ENCODE peak calls at places on chromosomes 6 and 20, in eight cellular contexts. Z is stimulated activated CD8-positive, alpha-beta memory T cell treated with anti-CD3 and anti-CD28 coated beads, Interleukin-15, amount 100 ng/mL, for 1 hour; E is tibial nerve; R is stimulated activated CD4-positive, alpha-beta T cell treated with anti-CD3 and anti-CD28 coated beads, Interleukin-1b, Interleukin-23, amount 100 ng/mL, for 4 hours; Q is aorta; U is mucosa of gallbladder; B is upper lobe of right lung; W is left lung. I is an unnamed sample.

GRCh38 chr6:36947570-36948351 is 6.8 kb upstream of the PI16 start:
- DNase-seq in B (peak), Q (peak), E (no peak), U (no peak), R (no peak), Z (no peak), W (no peak), I (no peak)

GRCh38 chr20:61589055-61589385 is 337.0 kb downstream of the CDH4 start:
- DNase-seq in B (no peak), E (no peak), Z (no peak), Q (no peak), U (no peak), R (no peak), W (no peak), I (no peak)

GRCh38 chr20:44780226-44780625 is 30.1 kb downstream of the RIMS4 start:
- DNase-seq in R (peak), B (no peak), Q (peak), U (peak), E (no peak), Z (no peak), W (no peak), I (no peak)

GRCh38 chr20:34891166-34892062 is 15.0 kb downstream of the ACSS2 start:
- DNase-seq in W (no peak), Q (no peak), B (no peak), R (no peak), U (no peak), E (no peak), Z (no peak), I (no peak)

GRCh38 chr20:48734104-48734749 is 93.6 kb downstream of the PREX1 start:
- DNase-seq in E (no peak), R (no peak), Z (no peak), Q (peak), W (no peak), U (no peak), B (no peak), I (no peak)

GRCh38 chr20:9460518-9460917 is 53.9 kb upstream of the LAMP5 start:
- DNase-seq in U (no peak), E (no peak), B (no peak), W (no peak), Q (no peak), Z (no peak), R (no peak), I (no peak)

GRCh38 chr6:137170266-137171052 is 3.0 kb downstream of the IL22RA2 start:
- DNase-seq in B (no peak), W (no peak), Q (no peak), U (no peak), R (no peak), Z (no peak), E (no peak), I (no peak)

GRCh38 chr6:39812853-39813533 is 20.8 kb downstream of the DAAM2 start:
- DNase-seq in W (no peak), B (no peak), Q (no peak), R (no peak), U (no peak), Z (no peak), E (peak), I (no peak)

GRCh38 chr20:47146703-47147102 is 209.8 kb downstream of the ZMYND8 start:
- DNase-seq in Z (no peak), U (no peak), E (no peak), B (no peak), W (no peak), R (no peak), Q (no peak), I (no peak)

GRCh38 chr6:150895898-150896632 is 30.6 kb downstream of the MTHFD1L start:
- DNase-seq in B (no peak), E (no peak), W (no peak), R (no peak), U (no peak), Z (no peak), Q (no peak), I (no peak)

GRCh38 chr6:43205849-43206248 is 23.4 kb downstream of the DNPH1 start:
- DNase-seq in U (no peak), R (no peak), E (no peak), W (no peak), Z (no peak), Q (peak), B (peak), I (no peak)

GRCh38 chr20:35568645-35569044 is 26.8 kb downstream of the ERGIC3 start:
- DNase-seq in Q (peak), Z (no peak), E (no peak), W (peak), R (no peak), B (peak), U (no peak), I (no peak)

GRCh38 chr20:38628580-38629470 is 27.2 kb downstream of the ARHGAP40 start:
- DNase-seq in Q (no peak), R (no peak), Z (no peak), E (no peak), B (no peak), U (no peak), W (no peak), I (no peak)

GRCh38 chr20:910840-911770 is 5.0 kb downstream of the ANGPT4 start:
- DNase-seq in U (no peak), Z (no peak), E (peak), W (no peak), Q (peak), R (no peak), B (no peak), I (no peak)

GRCh38 chr6:104301921-104302320 is 557.8 kb downstream of the HACE1 start:
- DNase-seq in B (no peak), E (no peak), Q (no peak), W (no peak), U (no peak), R (no peak), Z (no peak), I (no peak)

GRCh38 chr20:42097741-42098140 is 479.6 kb upstream of the CHD6 start:
- DNase-seq in R (no peak), E (no peak), Z (no peak), B (no peak), U (no peak), Q (no peak), W (no peak), I (no peak)

GRCh38 chr6:4342407-4343137 is 207.2 kb upstream of the ECI2 start:
- DNase-seq in E (no peak), R (no peak), Z (no peak), B (no peak), Q (no peak), W (no peak), U (no peak), I (no peak)

GRCh38 chr6:43886067-43886461 is 116.1 kb downstream of the VEGFA start:
- DNase-seq in R (no peak), Z (no peak), U (no peak), Q (no peak), E (no peak), B (no peak), W (peak), I (no peak)

GRCh38 chr6:34581561-34581920 is 25.4 kb upstream of the SPDEF start:
- DNase-seq in U (no peak), Q (peak), B (peak), Z (no peak), E (no peak), W (no peak), R (no peak), I (no peak)

GRCh38 chr6:168216741-168217140 is 102.8 kb downstream of the DACT2 start:
- DNase-seq in Q (peak), B (no peak), Z (no peak), U (no peak), E (no peak), W (no peak), R (no peak), I (no peak)

GRCh38 chr6:104682722-104683643 is 176.7 kb downstream of the HACE1 start:
- DNase-seq in B (peak), Q (peak), U (peak), Z (peak), E (no peak), W (peak), R (peak), I (peak)

GRCh38 chr20:33993800-33994623 is at the start of gene RALY:
- DNase-seq in U (peak), Q (peak), E (peak), B (peak), W (peak), Z (peak), R (peak), I (peak)

GRCh38 chr6:29729774-29730328 is 6.6 kb downstream of the HLA-F start:
- DNase-seq in Q (no peak), R (no peak), W (no peak), E (no peak), B (no peak), U (no peak), Z (no peak), I (no peak)

GRCh38 chr6:37171141-37171969 is 1.4 kb downstream of the PIM1 start:
- DNase-seq in U (peak), Z (no peak), R (peak), W (peak), E (peak), B (peak), Q (peak), I (peak)

GRCh38 chr6:134074151-134074712 is 21.8 kb upstream of the SLC2A12 start:
- DNase-seq in Q (no peak), E (no peak), R (no peak), U (no peak), B (no peak), W (no peak), Z (no peak), I (no peak)

GRCh38 chr6:148716811-148717210 is 30.0 kb upstream of the UST start:
- DNase-seq in U (no peak), W (no peak), Z (no peak), E (no peak), B (no peak), Q (no peak), R (no peak), I (no peak)

GRCh38 chr20:45229264-45230056 is 8.3 kb downstream of the SEMG2 start:
- DNase-seq in B (peak), Z (no peak), Q (no peak), R (peak), U (peak), W (peak), E (no peak), I (no peak)

GRCh38 chr20:35603695-35604443 is 11.8 kb upstream of the SPAG4 start:
- DNase-seq in R (no peak), U (no peak), E (no peak), B (peak), Z (no peak), W (no peak), Q (peak), I (no peak)

GRCh38 chr6:39493174-39493573 is 170.7 kb upstream of the KCNK16 start:
- DNase-seq in R (no peak), Z (no peak), U (no peak), Q (no peak), E (no peak), W (no peak), B (no peak), I (no peak)

GRCh38 chr20:49559411-49560081 is 8.4 kb downstream of the PTGIS start:
- DNase-seq in E (no peak), B (no peak), W (no peak), Z (no peak), U (no peak), Q (no peak), R (no peak), I (no peak)

GRCh38 chr6:108587258-108588059 is 26.7 kb downstream of the FOXO3 start:
- DNase-seq in Z (no peak), Q (no peak), R (no peak), B (no peak), E (no peak), W (no peak), U (no peak), I (no peak)